ENCODE peak calls at places on chromosomes 7 and 10, in seven cellular contexts. One of them, this sample, is unnamed.

GRCh38 chr10:17643339-17643754 is 604 bp upstream of the STAM start:
- DNase-seq in right lobe of liver: peak; percentile 74
- DNase-seq in A172: peak; percentile 90
- DNase-seq in COR-L47: peak; percentile 41
- DNase-seq in mesendoderm: peak; percentile 83
- DNase-seq in cardiac muscle cell: peak; percentile 83
- DNase-seq in HCEC 1CT: peak; percentile 81
- DNase-seq in this sample: no peak

GRCh38 chr7:77348371-77348813 is 67.8 kb downstream of the GSAP start:
- DNase-seq in right lobe of liver: no peak
- DNase-seq in cardiac muscle cell: peak; percentile 95
- DNase-seq in COR-L47: no peak
- DNase-seq in A172: peak; percentile 84
- DNase-seq in HCEC 1CT: peak; percentile 84
- DNase-seq in mesendoderm: peak; percentile 28
- DNase-seq in this sample: no peak

GRCh38 chr7:48511021-48511579 is 339.8 kb downstream of the ABCA13 start:
- DNase-seq in HCEC 1CT: no peak
- DNase-seq in right lobe of liver: no peak
- DNase-seq in COR-L47: no peak
- DNase-seq in A172: no peak
- DNase-seq in cardiac muscle cell: no peak
- DNase-seq in mesendoderm: no peak
- DNase-seq in this sample: no peak

GRCh38 chr7:10934292-10934691 is 39.4 kb upstream of the PHF14 start:
- DNase-seq in cardiac muscle cell: peak; percentile 89
- DNase-seq in A172: no peak
- DNase-seq in right lobe of liver: no peak
- DNase-seq in HCEC 1CT: peak; percentile 90
- DNase-seq in COR-L47: no peak
- DNase-seq in mesendoderm: no peak
- DNase-seq in this sample: no peak

GRCh38 chr7:111168182-111168581 is 77.3 kb downstream of the LRRN3 start:
- DNase-seq in cardiac muscle cell: peak; percentile 23
- DNase-seq in mesendoderm: no peak
- DNase-seq in HCEC 1CT: no peak
- DNase-seq in COR-L47: peak; percentile 91
- DNase-seq in A172: no peak
- DNase-seq in right lobe of liver: no peak
- DNase-seq in this sample: no peak

GRCh38 chr7:77800158-77800557 is 1.6 kb downstream of the PHTF2 start:
- DNase-seq in COR-L47: no peak
- DNase-seq in cardiac muscle cell: peak; percentile 68
- DNase-seq in HCEC 1CT: no peak
- DNase-seq in A172: no peak
- DNase-seq in right lobe of liver: no peak
- DNase-seq in mesendoderm: no peak
- DNase-seq in this sample: no peak

GRCh38 chr10:133034762-133035161 is 53.0 kb upstream of the ADGRA1 start:
- DNase-seq in mesendoderm: peak; percentile 8
- DNase-seq in HCEC 1CT: no peak
- DNase-seq in A172: no peak
- DNase-seq in right lobe of liver: no peak
- DNase-seq in COR-L47: no peak
- DNase-seq in cardiac muscle cell: no peak
- DNase-seq in this sample: no peak

GRCh38 chr7:18345641-18346234 is 149.8 kb upstream of the HDAC9 start:
- DNase-seq in A172: peak; percentile 69
- DNase-seq in cardiac muscle cell: peak; percentile 76
- DNase-seq in COR-L47: peak; percentile 53
- DNase-seq in mesendoderm: peak; percentile 71
- DNase-seq in HCEC 1CT: peak; percentile 56
- DNase-seq in right lobe of liver: no peak
- DNase-seq in this sample: no peak

GRCh38 chr10:51786684-51787035 is 87.3 kb upstream of the CSTF2T start:
- DNase-seq in cardiac muscle cell: no peak
- DNase-seq in mesendoderm: no peak
- DNase-seq in A172: no peak
- DNase-seq in HCEC 1CT: peak; percentile 28
- DNase-seq in COR-L47: no peak
- DNase-seq in right lobe of liver: no peak
- DNase-seq in this sample: no peak

GRCh38 chr10:103545366-103545765 is 51.9 kb downstream of the NEURL1 start:
- DNase-seq in cardiac muscle cell: no peak
- DNase-seq in COR-L47: no peak
- DNase-seq in HCEC 1CT: no peak
- DNase-seq in mesendoderm: no peak
- DNase-seq in right lobe of liver: peak; percentile 76
- DNase-seq in A172: no peak
- DNase-seq in this sample: no peak

GRCh38 chr10:112335866-112336265 is 38.0 kb upstream of the ACSL5 start:
- DNase-seq in right lobe of liver: no peak
- DNase-seq in HCEC 1CT: no peak
- DNase-seq in COR-L47: no peak
- DNase-seq in A172: no peak
- DNase-seq in mesendoderm: no peak
- DNase-seq in cardiac muscle cell: no peak
- DNase-seq in this sample: no peak

GRCh38 chr7:100726998-100727761 is 6.2 kb upstream of the ZAN start:
- DNase-seq in A172: peak; percentile 25
- DNase-seq in right lobe of liver: peak; percentile 67
- DNase-seq in HCEC 1CT: peak; percentile 91
- DNase-seq in cardiac muscle cell: peak; percentile 54
- DNase-seq in COR-L47: no peak
- DNase-seq in mesendoderm: no peak
- DNase-seq in this sample: no peak

GRCh38 chr7:999921-1000593 is 17.1 kb downstream of the CYP2W1 start:
- DNase-seq in HCEC 1CT: no peak
- DNase-seq in mesendoderm: no peak
- DNase-seq in cardiac muscle cell: no peak
- DNase-seq in right lobe of liver: no peak
- DNase-seq in A172: no peak
- DNase-seq in COR-L47: no peak
- DNase-seq in this sample: no peak

GRCh38 chr7:93515144-93515543 is 59.4 kb downstream of the CALCR start:
- DNase-seq in COR-L47: no peak
- DNase-seq in A172: peak; percentile 3
- DNase-seq in mesendoderm: no peak
- DNase-seq in cardiac muscle cell: peak; percentile 2
- DNase-seq in right lobe of liver: no peak
- DNase-seq in HCEC 1CT: no peak
- DNase-seq in this sample: no peak

GRCh38 chr7:13880789-13881188 is 108.7 kb downstream of the ETV1 start:
- DNase-seq in cardiac muscle cell: peak; percentile 41
- DNase-seq in COR-L47: no peak
- DNase-seq in right lobe of liver: no peak
- DNase-seq in A172: peak; percentile 91
- DNase-seq in mesendoderm: no peak
- DNase-seq in HCEC 1CT: peak; percentile 78
- DNase-seq in this sample: peak; percentile 7

This sample was measured in HS-27A.